ENCODE peak calls at places on chromosomes 7 and 10, in five cellular contexts. Y, L, U, O and W are unnamed samples.

GRCh38 chr10:5550621-5551530 is 26.1 kb downstream of the CALML3 start:
- DNase-seq in Y (peak), L (no peak), U (no peak), O (no peak), W (peak)

GRCh38 chr7:55898287-55898686 is 11.0 kb downstream of the ZNF713 start:
- DNase-seq in Y (no peak), L (no peak), U (no peak), O (no peak), W (no peak)

GRCh38 chr10:79024716-79025112 is 44.1 kb upstream of the ZMIZ1 start:
- DNase-seq in Y (no peak), L (no peak), U (no peak), O (no peak), W (no peak)

GRCh38 chr7:47813614-47814260 is 134.5 kb downstream of the PKD1L1 start:
- DNase-seq in Y (no peak), L (no peak), U (no peak), O (no peak), W (no peak)

GRCh38 chr10:59557642-59558041 is 152.0 kb downstream of the SLC16A9 start:
- DNase-seq in Y (no peak), L (no peak), U (no peak), O (no peak), W (no peak)

GRCh38 chr10:102645388-102645740 is 1.1 kb downstream of the TRIM8 start:
- DNase-seq in Y (peak), L (peak), U (peak), O (no peak), W (no peak)

GRCh38 chr10:46995234-46995633 is 84.0 kb downstream of the PTPN20 start:
- DNase-seq in Y (no peak), L (no peak), U (no peak), O (no peak), W (no peak)

GRCh38 chr7:117219485-117219884 is 103.4 kb downstream of the WNT2 start:
- DNase-seq in Y (no peak), L (no peak), U (no peak), O (no peak), W (peak)